ENCODE peak calls at places on chromosomes 13 and 19, in nine cellular contexts. O, L, U, E, W, P, G, Z and T are unnamed samples.

GRCh38 chr13:63107163-63107935 is 1691.7 kb upstream of the PCDH20 start:
- DNase-seq in O (no peak), L (peak), U (no peak), E (no peak), W (no peak), P (no peak), G (no peak), Z (no peak), T (no peak)

GRCh38 chr19:15962319-15962718 is 13.5 kb downstream of the OR10H4 start:
- DNase-seq in O (no peak), L (no peak), U (no peak), E (no peak), W (no peak), P (no peak), G (peak), Z (no peak), T (no peak)

GRCh38 chr19:31164666-31165265 is 184.5 kb downstream of the TSHZ3 start:
- DNase-seq in O (no peak), L (no peak), U (no peak), E (no peak), W (no peak), P (no peak), G (no peak), Z (no peak), T (no peak)

GRCh38 chr19:43105496-43105895 is 23.0 kb upstream of the PSG2 start:
- DNase-seq in O (no peak), L (no peak), U (no peak), E (no peak), W (no peak), P (no peak), G (no peak), Z (no peak), T (no peak)

GRCh38 chr13:38777347-38778107 is 90.7 kb downstream of the FREM2 start:
- DNase-seq in O (no peak), L (no peak), U (no peak), E (no peak), W (no peak), P (no peak), G (no peak), Z (no peak), T (no peak)

GRCh38 chr13:29958476-29958875 is 108.1 kb upstream of the UBL3 start:
- DNase-seq in O (no peak), L (no peak), U (no peak), E (no peak), W (no peak), P (no peak), G (no peak), Z (no peak), T (no peak)

GRCh38 chr13:79525051-79525450 is 44.1 kb downstream of the NDFIP2 start:
- DNase-seq in O (no peak), L (no peak), U (no peak), E (no peak), W (no peak), P (peak), G (no peak), Z (no peak), T (no peak)

GRCh38 chr19:15298847-15299567 is 33.3 kb downstream of the BRD4 start:
- DNase-seq in O (no peak), L (no peak), U (no peak), E (no peak), W (no peak), P (no peak), G (no peak), Z (no peak), T (no peak)

GRCh38 chr19:13978306-13978705 is 26.0 kb downstream of the DCAF15 start:
- DNase-seq in O (no peak), L (peak), U (peak), E (no peak), W (peak), P (no peak), G (peak), Z (peak), T (no peak)

GRCh38 chr13:76019421-76020044 is 383.4 kb downstream of the LMO7 start:
- DNase-seq in O (no peak), L (peak), U (no peak), E (peak), W (peak), P (peak), G (peak), Z (no peak), T (no peak)

GRCh38 chr13:41995946-41996345 is 35.0 kb upstream of the VWA8 start:
- DNase-seq in O (no peak), L (peak), U (no peak), E (no peak), W (no peak), P (peak), G (peak), Z (no peak), T (peak)

GRCh38 chr13:51958217-51958547 is 53.1 kb downstream of the ATP7B start:
- DNase-seq in O (no peak), L (no peak), U (no peak), E (no peak), W (no peak), P (no peak), G (no peak), Z (peak), T (no peak)

GRCh38 chr19:35142531-35143230 is 374 bp upstream of the FXYD7 start:
- DNase-seq in O (peak), L (no peak), U (peak), E (no peak), W (no peak), P (peak), G (peak), Z (peak), T (peak)

GRCh38 chr13:47334173-47334572 is 437.3 kb upstream of the HTR2A start:
- DNase-seq in O (no peak), L (peak), U (peak), E (no peak), W (no peak), P (no peak), G (no peak), Z (no peak), T (no peak)

GRCh38 chr19:10604460-10604980 is 17.4 kb upstream of the AP1M2 start:
- DNase-seq in O (no peak), L (no peak), U (peak), E (no peak), W (peak), P (peak), G (no peak), Z (no peak), T (no peak)

GRCh38 chr13:38902551-38902950 is 88.1 kb downstream of the STOML3 start:
- DNase-seq in O (no peak), L (no peak), U (no peak), E (no peak), W (no peak), P (no peak), G (no peak), Z (no peak), T (no peak)

GRCh38 chr13:38223093-38223492 is 126.6 kb upstream of the UFM1 start:
- DNase-seq in O (no peak), L (peak), U (peak), E (no peak), W (no peak), P (no peak), G (no peak), Z (no peak), T (no peak)

GRCh38 chr19:17754634-17755532 is 3.6 kb downstream of the FCHO1 start:
- DNase-seq in O (no peak), L (no peak), U (no peak), E (no peak), W (peak), P (no peak), G (no peak), Z (no peak), T (no peak)

GRCh38 chr13:35164324-35164932 is 222.4 kb downstream of the NBEA start:
- DNase-seq in O (no peak), L (peak), U (no peak), E (no peak), W (no peak), P (peak), G (no peak), Z (no peak), T (no peak)

GRCh38 chr19:15213715-15214381 is 13.1 kb upstream of the NOTCH3 start:
- DNase-seq in O (no peak), L (peak), U (peak), E (no peak), W (no peak), P (no peak), G (no peak), Z (no peak), T (no peak)

GRCh38 chr19:15562861-15563260 is 52.2 kb upstream of the CYP4F8 start:
- DNase-seq in O (no peak), L (peak), U (no peak), E (no peak), W (no peak), P (peak), G (no peak), Z (no peak), T (no peak)

GRCh38 chr13:75960538-75960994 is 324.4 kb downstream of the LMO7 start:
- DNase-seq in O (no peak), L (no peak), U (no peak), E (no peak), W (no peak), P (no peak), G (no peak), Z (no peak), T (no peak)

GRCh38 chr19:49807174-49807830 is 5.8 kb downstream of the FUZ start:
- DNase-seq in O (no peak), L (no peak), U (no peak), E (no peak), W (peak), P (peak), G (no peak), Z (no peak), T (no peak)

GRCh38 chr19:11577451-11578341 is at the start of gene ACP5:
- DNase-seq in O (no peak), L (peak), U (no peak), E (no peak), W (no peak), P (no peak), G (no peak), Z (no peak), T (no peak)

GRCh38 chr13:74036373-74036772 is 97.8 kb downstream of the KLF12 start:
- DNase-seq in O (no peak), L (no peak), U (no peak), E (no peak), W (no peak), P (no peak), G (no peak), Z (no peak), T (no peak)